ENCODE peak calls at places on chromosome 14, in nine cellular contexts. M is heart left ventricle; S is PC-9; H is effector memory CD8-positive, alpha-beta T cell; P is NCI-H1092 treated with DMSO at 0.1 percent for 48 hours; Q is OCI-LY7; V is H54; G is stomach; L is RPMI7951. W is an unnamed sample.

GRCh38 chr14:31937730-31938346 is 139.3 kb upstream of the ARHGAP5 start:
- DNase-seq in M (peak), S (peak), H (no peak), P (no peak), Q (peak), V (peak), G (peak), L (peak), W (peak)

GRCh38 chr14:94113490-94113889 is 3.0 kb downstream of the IFI27 start:
- DNase-seq in M (no peak), S (no peak), H (no peak), P (peak), Q (no peak), V (no peak), G (peak), L (no peak), W (no peak)

GRCh38 chr14:105931808-105932483 is 405.6 kb downstream of the TMEM121 start:
- DNase-seq in M (peak), S (no peak), H (no peak), P (peak), Q (no peak), V (no peak), G (peak), L (no peak), W (no peak)

GRCh38 chr14:71231521-71232393 is 324.5 kb downstream of the PCNX1 start:
- DNase-seq in M (no peak), S (no peak), H (no peak), P (no peak), Q (peak), V (no peak), G (no peak), L (no peak), W (no peak)

GRCh38 chr14:65421201-65421981 is 8.9 kb downstream of the FUT8 start:
- DNase-seq in M (no peak), S (no peak), H (no peak), P (no peak), Q (no peak), V (peak), G (no peak), L (peak), W (peak)

GRCh38 chr14:104632781-104633180 is 28.2 kb upstream of the TMEM179 start:
- DNase-seq in M (no peak), S (no peak), H (no peak), P (no peak), Q (no peak), V (no peak), G (no peak), L (no peak), W (no peak)

GRCh38 chr14:93318927-93319326 is 13.9 kb downstream of the BTBD7 start:
- DNase-seq in M (no peak), S (no peak), H (no peak), P (no peak), Q (no peak), V (no peak), G (no peak), L (peak), W (no peak)

GRCh38 chr14:83632375-83632774 is 1897.6 kb upstream of the FLRT2 start:
- DNase-seq in M (no peak), S (no peak), H (no peak), P (peak), Q (no peak), V (no peak), G (no peak), L (no peak), W (no peak)

GRCh38 chr14:64061706-64062105 is 208.9 kb downstream of the SYNE2 start:
- DNase-seq in M (no peak), S (no peak), H (no peak), P (no peak), Q (no peak), V (no peak), G (no peak), L (no peak), W (no peak)

GRCh38 chr14:68687746-68688145 is 105.1 kb downstream of the ZFP36L1 start:
- DNase-seq in M (no peak), S (peak), H (no peak), P (no peak), Q (no peak), V (peak), G (no peak), L (peak), W (peak)

GRCh38 chr14:82667501-82667900 is 1133.8 kb upstream of the SEL1L start:
- DNase-seq in M (no peak), S (no peak), H (no peak), P (no peak), Q (no peak), V (no peak), G (no peak), L (no peak), W (peak)

GRCh38 chr14:69987416-69988144 is 108.4 kb downstream of the SMOC1 start:
- DNase-seq in M (no peak), S (no peak), H (no peak), P (no peak), Q (no peak), V (no peak), G (no peak), L (no peak), W (no peak)

GRCh38 chr14:73977896-73978295 is 27.8 kb downstream of the COQ6 start:
- DNase-seq in M (no peak), S (no peak), H (no peak), P (no peak), Q (no peak), V (no peak), G (no peak), L (no peak), W (no peak)

GRCh38 chr14:105184461-105184860 is 3.3 kb upstream of the NUDT14 start:
- DNase-seq in M (no peak), S (no peak), H (no peak), P (peak), Q (no peak), V (no peak), G (no peak), L (no peak), W (no peak)

GRCh38 chr14:42192659-42193425 is 586.2 kb downstream of the LRFN5 start:
- DNase-seq in M (no peak), S (peak), H (no peak), P (no peak), Q (no peak), V (peak), G (no peak), L (peak), W (peak)

GRCh38 chr14:102908766-102909455 is 13.6 kb upstream of the AMN start:
- DNase-seq in M (no peak), S (no peak), H (no peak), P (no peak), Q (no peak), V (no peak), G (no peak), L (no peak), W (no peak)

GRCh38 chr14:99432491-99432890 is 48.2 kb downstream of the SETD3 start:
- DNase-seq in M (no peak), S (no peak), H (no peak), P (no peak), Q (peak), V (no peak), G (no peak), L (no peak), W (no peak)

GRCh38 chr14:75297417-75298040 is 18.9 kb downstream of the FOS start:
- DNase-seq in M (no peak), S (no peak), H (no peak), P (no peak), Q (no peak), V (no peak), G (no peak), L (no peak), W (no peak)

GRCh38 chr14:23572841-23573240 is 5.2 kb upstream of the AP1G2 start:
- DNase-seq in M (no peak), S (no peak), H (no peak), P (no peak), Q (no peak), V (no peak), G (no peak), L (no peak), W (no peak)

GRCh38 chr14:104367811-104368750 is 211.5 kb upstream of the C14orf180 start:
- DNase-seq in M (peak), S (no peak), H (no peak), P (peak), Q (no peak), V (no peak), G (no peak), L (no peak), W (no peak)

GRCh38 chr14:94890755-94891154 is 120.8 kb upstream of the GSC start:
- DNase-seq in M (no peak), S (no peak), H (no peak), P (no peak), Q (no peak), V (no peak), G (no peak), L (no peak), W (no peak)

GRCh38 chr14:104600141-104600643 is 4.4 kb downstream of the TMEM179 start:
- DNase-seq in M (no peak), S (no peak), H (no peak), P (peak), Q (no peak), V (peak), G (no peak), L (peak), W (no peak)